ENCODE peak calls at places on chromosomes 16 and 17, in eight cellular contexts. X is CD4-positive, alpha-beta T cell; Q is skeletal muscle cell; G is NCI-H1092 treated with DMSO at 0.1 percent for 48 hours; W is transverse colon; O is OCI-LY7; D is memory B cell; N is Daoy. M is an unnamed sample.

GRCh38 chr16:50234771-50235556 is 31.4 kb upstream of the ADCY7 start:
- DNase-seq in G (no peak), W (no peak), Q (no peak), O (no peak), D (no peak), X (no peak), N (no peak), M (no peak)

GRCh38 chr17:59067340-59067739 is 39.3 kb downstream of the TRIM37 start:
- DNase-seq in W (no peak), O (no peak), G (no peak), D (no peak), N (no peak), Q (no peak), X (no peak), M (no peak)

GRCh38 chr17:14926526-14927122 is 338.5 kb downstream of the PMP22 start:
- DNase-seq in Q (no peak), X (no peak), D (peak; percentile 51), G (peak; percentile 16), W (peak; percentile 26), N (peak; percentile 71), O (peak; percentile 81), M (peak; percentile 55)

GRCh38 chr16:3004319-3004718 is 8.4 kb upstream of the CLDN9 start:
- DNase-seq in G (peak; percentile 49), N (peak; percentile 61), W (no peak), Q (no peak), O (no peak), X (no peak), D (no peak), M (peak; percentile 19)

GRCh38 chr17:44769647-44770084 is 10.9 kb downstream of the ADAM11 start:
- DNase-seq in O (no peak), N (no peak), W (no peak), Q (no peak), G (no peak), X (no peak), D (no peak), M (no peak)

GRCh38 chr17:45305532-45306087 is 11.2 kb downstream of the MAP3K14 start:
- DNase-seq in O (no peak), W (no peak), Q (peak; percentile 64), N (peak; percentile 85), D (no peak), X (no peak), G (no peak), M (no peak)

GRCh38 chr16:71467810-71468209 is 5.8 kb upstream of the ZNF23 start:
- DNase-seq in D (peak; percentile 38), Q (no peak), O (peak; percentile 50), G (no peak), N (peak; percentile 8), W (no peak), X (peak; percentile 36), M (no peak)

GRCh38 chr17:42456223-42457106 is 2.2 kb upstream of the ATP6V0A1 start:
- DNase-seq in X (no peak), N (peak; percentile 34), Q (peak; percentile 54), O (peak; percentile 76), W (no peak), D (no peak), G (no peak), M (peak; percentile 23)

GRCh38 chr16:23557779-23558330 is 328 bp downstream of the UBFD1 start:
- DNase-seq in D (no peak), X (no peak), G (peak; percentile 10), Q (no peak), W (peak; percentile 29), O (no peak), N (no peak), M (no peak)

GRCh38 chr16:4613636-4614570 is 785 bp downstream of the UBALD1 start:
- DNase-seq in G (peak; percentile 21), X (peak; percentile 25), O (peak; percentile 28), W (peak; percentile 28), N (peak; percentile 56), Q (peak; percentile 12), D (peak; percentile 26), M (peak; percentile 38)

GRCh38 chr17:30378191-30378796 is 433 bp upstream of the CPD start:
- DNase-seq in X (peak; percentile 55), G (no peak), W (peak; percentile 38), D (peak; percentile 35), N (no peak), Q (no peak), O (peak; percentile 5), M (no peak)

GRCh38 chr16:56779956-56780355 is 50.0 kb downstream of the NUP93 start:
- DNase-seq in O (no peak), Q (no peak), X (no peak), G (no peak), W (no peak), N (no peak), D (no peak), M (peak; percentile 9)

GRCh38 chr17:57925361-57925990 is 29.7 kb downstream of the CUEDC1 start:
- DNase-seq in D (no peak), N (no peak), O (no peak), W (no peak), G (peak; percentile 78), X (no peak), Q (no peak), M (peak; percentile 99)

GRCh38 chr16:17312100-17312732 is 158.5 kb downstream of the XYLT1 start:
- DNase-seq in W (peak; percentile 89), Q (no peak), D (no peak), X (peak; percentile 6), G (no peak), N (peak; percentile 80), O (no peak), M (no peak)

GRCh38 chr16:30867747-30868146 is 26.1 kb downstream of the BCL7C start:
- DNase-seq in X (no peak), D (no peak), G (no peak), N (no peak), O (no peak), Q (no peak), W (no peak), M (no peak)

GRCh38 chr16:27506771-27507170 is 42.9 kb downstream of the GTF3C1 start:
- DNase-seq in O (no peak), W (no peak), X (no peak), D (no peak), N (no peak), G (no peak), Q (no peak), M (no peak)

GRCh38 chr16:85982563-85982939 is 83.6 kb downstream of the IRF8 start:
- DNase-seq in W (peak; percentile 35), X (no peak), O (no peak), D (no peak), Q (no peak), G (no peak), N (no peak), M (no peak)

GRCh38 chr17:29256735-29257466 is 10.2 kb downstream of the CRYBA1 start:
- DNase-seq in D (no peak), N (no peak), O (no peak), X (no peak), W (no peak), G (no peak), Q (no peak), M (no peak)

GRCh38 chr17:77019955-77020379 is 120.8 kb upstream of the SEC14L1 start:
- DNase-seq in O (no peak), Q (peak; percentile 41), G (no peak), D (no peak), N (peak; percentile 90), X (no peak), W (no peak), M (no peak)

GRCh38 chr17:2393184-2393953 is 7.5 kb downstream of the MNT start:
- DNase-seq in N (peak; percentile 95), W (peak; percentile 94), O (peak; percentile 94), Q (peak; percentile 52), G (peak; percentile 67), D (peak; percentile 89), X (peak; percentile 93), M (peak; percentile 84)

GRCh38 chr17:64278614-64279013 is 15.6 kb upstream of the TEX2 start:
- DNase-seq in X (no peak), D (no peak), Q (no peak), G (no peak), W (peak; percentile 20), O (peak; percentile 36), N (peak; percentile 57), M (no peak)

GRCh38 chr17:43661699-43662431 is at the start of gene MEOX1:
- DNase-seq in N (peak; percentile 78), O (no peak), W (no peak), G (no peak), Q (peak; percentile 52), X (no peak), D (no peak), M (peak; percentile 57)

GRCh38 chr17:35568561-35568960 is 7.9 kb upstream of the SLFN14 start:
- DNase-seq in G (no peak), W (peak; percentile 21), D (no peak), N (peak; percentile 61), O (no peak), X (peak; percentile 13), Q (no peak), M (no peak)

GRCh38 chr17:16915752-16916556 is 56.0 kb downstream of the TNFRSF13B start:
- DNase-seq in Q (no peak), G (peak; percentile 3), D (no peak), X (no peak), W (peak; percentile 83), O (peak; percentile 81), N (peak; percentile 68), M (peak; percentile 39)

GRCh38 chr16:69905171-69905555 is 46.0 kb upstream of the CLEC18A start:
- DNase-seq in O (no peak), Q (no peak), G (no peak), W (no peak), D (no peak), X (no peak), N (no peak), M (no peak)

GRCh38 chr17:77729587-77729986 is 228.9 kb upstream of the TNRC6C start:
- DNase-seq in G (no peak), X (no peak), O (no peak), N (no peak), Q (no peak), W (no peak), D (no peak), M (no peak)

GRCh38 chr16:50509521-50510341 is 38.5 kb upstream of the NKD1 start:
- DNase-seq in G (peak; percentile 18), O (peak; percentile 35), N (peak; percentile 21), Q (no peak), D (no peak), W (peak; percentile 20), X (peak; percentile 12), M (no peak)

GRCh38 chr17:57818066-57818465 is 31.8 kb downstream of the MRPS23 start:
- DNase-seq in Q (no peak), O (no peak), G (no peak), N (no peak), W (no peak), D (no peak), X (no peak), M (no peak)

GRCh38 chr16:9047689-9048301 is 43.6 kb upstream of the HAPSTR1 start:
- DNase-seq in W (peak; percentile 79), N (peak; percentile 94), D (no peak), O (no peak), G (no peak), X (no peak), Q (peak; percentile 99), M (peak; percentile 59)

M was measured in NCI-H2171 treated with DMSO at 0.1 percent for 48 hours.